ENCODE peak calls at places on chromosomes 5 and 9, in four cellular contexts. J, X, T and A are unnamed samples.

GRCh38 chr5:79878721-79879336 is 112.2 kb downstream of the MTX3 start:
- DNase-seq in J (peak), X (peak), T (peak), A (no peak)

GRCh38 chr5:142977363-142978051 is 207.3 kb downstream of the ARHGAP26 start:
- DNase-seq in J (no peak), X (no peak), T (peak), A (no peak)

GRCh38 chr5:124655943-124656459 is 90.4 kb downstream of the ZNF608 start:
- DNase-seq in J (peak), X (peak), T (peak), A (no peak)

GRCh38 chr5:137669796-137670195 is 66.1 kb downstream of the KLHL3 start:
- DNase-seq in J (no peak), X (no peak), T (no peak), A (no peak)

GRCh38 chr9:130997925-130998595 is 10.9 kb upstream of the LAMC3 start:
- DNase-seq in J (peak), X (peak), T (peak), A (peak)

GRCh38 chr9:72925126-72925810 is 27.6 kb downstream of the ALDH1A1 start:
- DNase-seq in J (no peak), X (no peak), T (no peak), A (no peak)

GRCh38 chr9:21311888-21312287 is 6.8 kb upstream of the IFNA5 start:
- DNase-seq in J (no peak), X (no peak), T (no peak), A (no peak)

GRCh38 chr9:126550891-126551351 is 62.8 kb upstream of the LMX1B start:
- DNase-seq in J (no peak), X (peak), T (no peak), A (no peak)

GRCh38 chr5:155259648-155260047 is 246.1 kb downstream of the KIF4B start:
- DNase-seq in J (no peak), X (no peak), T (no peak), A (peak)

GRCh38 chr5:98320317-98320716 is 453.1 kb upstream of the RGMB start:
- DNase-seq in J (no peak), X (no peak), T (no peak), A (no peak)

GRCh38 chr9:93958121-93958874 is 3.1 kb upstream of the BARX1 start:
- DNase-seq in J (no peak), X (peak), T (no peak), A (no peak)

GRCh38 chr5:125481506-125482455 is 735.3 kb upstream of the ZNF608 start:
- DNase-seq in J (no peak), X (peak), T (no peak), A (no peak)

GRCh38 chr5:74316064-74316586 is 324.4 kb downstream of the ENC1 start:
- DNase-seq in J (no peak), X (peak), T (peak), A (no peak)

GRCh38 chr5:133311171-133311570 is 259.4 kb downstream of the HSPA4 start:
- DNase-seq in J (no peak), X (no peak), T (no peak), A (no peak)

GRCh38 chr9:77161966-77162365 is 15.4 kb upstream of the VPS13A start:
- DNase-seq in J (no peak), X (no peak), T (peak), A (no peak)

GRCh38 chr9:89919171-89919681 is 314.4 kb downstream of the GADD45G start:
- DNase-seq in J (peak), X (no peak), T (no peak), A (peak)

GRCh38 chr9:130905902-130906726 is 9.5 kb upstream of the QRFP start:
- DNase-seq in J (no peak), X (no peak), T (no peak), A (no peak)

GRCh38 chr9:37127018-37127417 is 6.6 kb downstream of the ZCCHC7 start:
- DNase-seq in J (no peak), X (no peak), T (no peak), A (no peak)

GRCh38 chr9:2943016-2943415 is 99.1 kb upstream of the PUM3 start:
- DNase-seq in J (no peak), X (no peak), T (no peak), A (no peak)

GRCh38 chr5:57718155-57718554 is 235.5 kb upstream of the ACTBL2 start:
- DNase-seq in J (no peak), X (no peak), T (peak), A (no peak)

GRCh38 chr5:115452083-115452482 is 92.5 kb downstream of the FEM1C start:
- DNase-seq in J (no peak), X (no peak), T (no peak), A (no peak)

GRCh38 chr5:115453391-115454095 is 91.0 kb downstream of the FEM1C start:
- DNase-seq in J (no peak), X (no peak), T (no peak), A (no peak)

GRCh38 chr5:115455241-115455640 is 89.3 kb downstream of the FEM1C start:
- DNase-seq in J (no peak), X (no peak), T (peak), A (no peak)

GRCh38 chr5:115452791-115453190 is 91.8 kb downstream of the FEM1C start:
- DNase-seq in J (no peak), X (no peak), T (peak), A (no peak)

DNA sequence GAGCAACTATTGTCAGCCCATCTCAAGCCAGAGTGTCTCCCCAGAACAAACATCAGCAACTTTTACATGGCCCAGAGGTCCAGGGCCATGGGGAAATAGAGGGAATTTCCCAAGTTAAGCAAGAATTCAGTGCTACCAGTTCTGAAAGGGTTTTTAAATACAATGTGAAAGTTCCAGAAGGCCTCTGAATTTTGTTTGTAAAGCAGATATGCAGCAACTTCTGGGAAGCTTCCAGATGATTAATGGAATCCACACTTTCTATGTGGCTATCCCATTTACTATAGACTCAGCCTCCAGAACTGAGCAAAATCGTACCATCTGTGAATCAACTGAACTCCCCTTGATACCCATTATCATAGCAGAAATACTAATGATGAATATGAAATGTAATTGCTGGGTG is 93.8 kb downstream of the FEM1C start:
- DNase-seq in J (no peak), X (no peak), T (peak), A (no peak)
- H3K9ac ChIP-seq in J (no peak), X (no peak), T (peak), A (no peak)

DNA sequence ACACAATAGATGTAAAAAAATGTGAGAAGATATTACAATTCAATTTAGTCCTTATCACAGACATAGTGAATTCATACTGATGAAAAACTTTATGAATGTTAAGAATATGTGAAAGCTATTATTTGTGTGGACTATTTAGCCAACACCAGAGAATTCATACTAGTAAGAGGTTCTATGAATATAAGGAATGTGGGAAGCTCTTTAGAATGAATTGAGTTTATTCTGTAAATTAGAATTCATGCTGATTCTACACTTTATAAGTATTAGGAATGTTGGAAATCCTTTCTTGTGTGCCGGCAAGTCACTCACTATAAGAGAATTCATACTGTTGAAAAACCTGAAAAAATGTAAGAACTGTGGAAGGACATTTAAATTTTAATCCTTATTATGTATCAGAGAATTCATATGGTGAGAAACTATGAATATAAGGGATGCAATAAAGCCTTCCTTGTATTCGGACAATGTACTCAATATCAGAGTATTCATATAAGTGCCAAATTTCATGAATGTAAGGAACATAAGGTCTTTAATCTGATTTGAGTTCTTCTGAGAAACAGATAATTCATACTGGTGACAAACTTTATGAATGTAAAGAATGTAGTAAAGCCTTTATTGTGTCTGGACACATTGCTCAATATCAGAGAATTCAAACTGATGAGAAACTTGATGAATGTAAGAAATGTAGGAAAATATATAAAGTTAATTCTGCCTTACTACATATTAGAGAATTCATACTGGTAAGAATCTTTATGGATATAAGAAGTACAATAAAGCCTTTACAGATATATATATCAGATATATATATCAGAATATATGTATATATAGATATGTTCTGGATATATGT is 21.5 kb upstream of the PCDHA1 start:
- DNase-seq in J (no peak), X (no peak), T (peak), A (no peak)
- TF ChIP-seq EZH2phosphoT487 in J (no peak), X (no peak), T (no peak), A (no peak)

GRCh38 chr5:34550255-34550654 is 105.9 kb upstream of the RAI14 start:
- DNase-seq in J (no peak), X (no peak), T (no peak), A (no peak)
- H3K9ac ChIP-seq in J (no peak), X (no peak), T (no peak), A (no peak)

DNA sequence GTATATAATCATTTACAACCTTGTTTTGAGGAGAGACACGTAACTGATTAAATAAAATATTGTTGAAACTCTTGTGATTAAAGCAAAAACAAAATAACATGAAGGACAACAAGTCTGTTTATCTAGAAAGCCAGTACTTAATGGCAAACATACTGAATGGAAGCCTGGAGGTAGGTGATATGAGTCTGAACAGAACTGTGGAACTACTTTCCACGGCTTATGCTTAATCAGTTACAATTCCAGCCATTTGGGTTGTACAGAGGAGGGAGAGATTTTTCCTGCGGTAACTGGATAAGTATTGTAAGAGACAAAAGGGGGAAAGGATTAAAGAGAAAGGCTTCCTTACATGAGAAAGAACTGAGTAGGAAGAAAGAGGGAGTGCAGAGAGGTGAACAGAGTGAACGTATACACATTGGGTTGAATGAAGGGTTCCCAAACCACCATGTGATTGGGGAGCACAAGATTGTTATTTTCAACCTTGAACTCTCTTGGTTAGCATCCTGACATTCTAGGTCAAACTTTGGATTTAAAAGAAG is 4.4 kb downstream of the TMED7 start:
- DNase-seq in J (no peak), X (no peak), T (no peak), A (no peak)
- TF ChIP-seq EZH2phosphoT487 in J (no peak), X (no peak), T (no peak), A (no peak)

DNA sequence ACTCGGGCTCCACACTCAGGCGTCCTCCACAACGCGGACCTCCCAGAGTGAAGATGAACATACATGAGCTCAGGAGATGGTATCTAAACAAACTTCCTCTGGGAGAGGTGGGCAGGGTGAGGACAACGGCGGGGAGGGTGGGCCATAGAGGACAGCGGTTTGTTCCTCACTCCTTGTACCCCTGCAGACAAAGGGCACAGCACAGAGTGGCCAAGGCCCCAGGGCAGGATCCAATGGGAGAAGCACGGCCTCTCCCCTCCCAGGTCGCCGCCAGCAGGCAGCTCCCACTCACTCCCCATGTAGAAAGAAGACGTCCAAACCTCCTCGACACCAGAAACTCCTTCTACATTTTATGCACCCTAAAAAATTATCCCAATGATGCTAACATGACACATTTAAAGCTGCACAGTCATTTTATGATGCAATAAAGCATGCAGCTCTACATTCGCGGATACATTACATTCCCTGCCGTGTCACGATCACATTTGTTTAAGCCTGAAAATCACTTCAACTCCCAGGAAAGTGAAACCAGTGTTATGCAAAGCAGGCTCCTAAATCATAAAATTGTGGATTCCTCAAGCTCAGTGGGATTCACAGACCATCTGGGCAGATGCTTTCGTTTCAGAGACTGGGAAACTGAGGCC is 87.5 kb upstream of the SARDH start:
- DNase-seq in J (no peak), X (no peak), T (peak), A (no peak)
- H3K9ac ChIP-seq in J (no peak), X (no peak), T (no peak), A (no peak)

GRCh38 chr5:31640024-31640423 is 1.1 kb downstream of the PDZD2 start:
- DNase-seq in J (no peak), X (peak), T (no peak), A (no peak)

GRCh38 chr5:31637851-31638250 is 1.1 kb upstream of the PDZD2 start:
- DNase-seq in J (no peak), X (peak), T (no peak), A (no peak)

GRCh38 chr5:31639488-31640011 is 619 bp downstream of the PDZD2 start:
- DNase-seq in J (no peak), X (no peak), T (no peak), A (no peak)

GRCh38 chr5:31638748-31639418 is at the start of gene PDZD2:
- DNase-seq in J (peak), X (peak), T (peak), A (peak)

DNA sequence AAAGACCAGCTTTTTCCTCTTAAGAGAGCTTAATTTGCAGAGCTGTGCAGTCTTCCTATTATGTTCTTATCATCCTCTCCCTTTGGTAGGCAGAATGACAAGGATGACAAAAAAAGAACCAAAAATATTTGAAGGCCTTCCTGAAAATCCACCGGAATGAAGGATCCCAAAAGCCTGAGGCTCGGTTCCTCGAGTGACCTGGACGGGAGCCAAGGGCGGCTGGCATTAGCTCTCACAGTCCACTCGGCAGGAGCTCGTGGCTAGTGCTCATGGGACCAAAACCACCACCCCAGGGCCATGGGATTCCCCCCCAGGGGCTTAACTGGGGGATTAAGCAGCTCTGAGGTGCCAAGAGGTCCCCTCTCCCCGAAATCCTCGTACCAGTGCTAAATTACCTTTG is 645 bp upstream of the PDZD2 start:
- DNase-seq in J (no peak), X (no peak), T (peak), A (no peak)
- TF ChIP-seq EZH2phosphoT487 in J (no peak), X (no peak), T (no peak), A (no peak)

GRCh38 chr5:399296-400281 is 43.4 kb upstream of the EXOC3 start:
- DNase-seq in J (peak), X (peak), T (peak), A (peak)
- H3K9ac ChIP-seq in J (peak), X (no peak), T (peak), A (no peak)

GRCh38 chr9:124511426-124511840 is 4.2 kb upstream of the NR5A1 start:
- DNase-seq in J (no peak), X (peak), T (no peak), A (no peak)

GRCh38 chr9:124512806-124513204 is 5.6 kb upstream of the NR5A1 start:
- DNase-seq in J (no peak), X (no peak), T (no peak), A (no peak)

GRCh38 chr9:124513374-124513994 is 6.3 kb upstream of the NR5A1 start:
- DNase-seq in J (no peak), X (peak), T (no peak), A (no peak)

GRCh38 chr9:124511891-124512805 is 4.9 kb upstream of the NR5A1 start:
- DNase-seq in J (no peak), X (peak), T (no peak), A (no peak)

GRCh38 chr9:124510650-124511425 is 3.6 kb upstream of the NR5A1 start:
- DNase-seq in J (no peak), X (peak), T (peak), A (no peak)
- TF ChIP-seq EZH2phosphoT487 in J (no peak), X (no peak), T (no peak), A (no peak)